ENCODE peak calls at places on chromosomes 12 and 14, in seven cellular contexts. Q, K, U, J, C, Y and S are unnamed samples. For H3K4me1, the result is how much of the 10 kb centered on the place peaks cover.

GRCh38 chr12:61854902-61855301 is 405.3 kb upstream of the USP15 start:
- DNase-seq in Q (no peak), K (no peak), U (no peak), J (no peak), C (no peak), Y (no peak), S (no peak)

GRCh38 chr12:48868446-48868845 is 2.8 kb upstream of the RND1 start:
- DNase-seq in Q (no peak), K (no peak), U (no peak), J (no peak), C (no peak), Y (no peak), S (no peak)

GRCh38 chr14:100192250-100192671 is 32.8 kb upstream of the DEGS2 start:
- DNase-seq in Q (peak), K (peak), U (no peak), J (no peak), C (no peak), Y (peak), S (peak)

GRCh38 chr12:69570545-69571399 is 14.5 kb upstream of the CCT2 start:
- DNase-seq in Q (peak), K (no peak), U (peak), J (peak), C (no peak), Y (peak), S (peak)

GRCh38 chr12:31874961-31875608 is 84.1 kb upstream of the RESF1 start:
- DNase-seq in Q (no peak), K (peak), U (no peak), J (peak), C (peak), Y (peak), S (no peak)

GRCh38 chr14:60639677-60640076 is 9.6 kb downstream of the SIX1 start:
- DNase-seq in Q (no peak), K (no peak), U (no peak), J (no peak), C (no peak), Y (no peak), S (no peak)

GRCh38 chr12:56520025-56520810 is 1.4 kb upstream of the RBMS2 start:
- DNase-seq in Q (no peak), K (no peak), U (no peak), J (no peak), C (no peak), Y (no peak), S (no peak)

GRCh38 chr12:69354561-69355187 is 4.9 kb upstream of the YEATS4 start:
- DNase-seq in Q (no peak), K (no peak), U (no peak), J (no peak), C (no peak), Y (no peak), S (no peak)

GRCh38 chr14:59148334-59148900 is 40.0 kb upstream of the DAAM1 start:
- DNase-seq in Q (no peak), K (no peak), U (no peak), J (no peak), C (no peak), Y (no peak), S (no peak)

GRCh38 chr14:32077081-32078029 is at the start of gene ARHGAP5:
- DNase-seq in Q (peak), K (no peak), U (peak), J (peak), C (no peak), Y (peak), S (no peak)

GRCh38 chr12:47867496-47867941 is 37.3 kb downstream of the VDR start:
- DNase-seq in Q (no peak), K (peak), U (peak), J (no peak), C (no peak), Y (no peak), S (no peak)

GRCh38 chr12:55499810-55500252 is 7.7 kb downstream of the OR6C68 start:
- DNase-seq in Q (no peak), K (no peak), U (peak), J (no peak), C (no peak), Y (peak), S (peak)

GRCh38 chr12:79373896-79374499 is 316.8 kb downstream of the PAWR start:
- DNase-seq in Q (peak), K (no peak), U (peak), J (peak), C (no peak), Y (no peak), S (peak)

GRCh38 chr14:66311058-66311457 is 175.1 kb upstream of the CCDC196 start:
- DNase-seq in Q (no peak), K (no peak), U (no peak), J (no peak), C (no peak), Y (no peak), S (no peak)

GRCh38 chr14:100031506-100032281 is 33.5 kb upstream of the EVL start:
- DNase-seq in Q (no peak), K (peak), U (peak), J (no peak), C (no peak), Y (no peak), S (no peak)

GRCh38 chr12:78864483-78865296 is at the start of gene SYT1:
- DNase-seq in Q (peak), K (peak), U (peak), J (peak), C (peak), Y (peak), S (peak)

GRCh38 chr12:89140580-89141236 is 211.6 kb downstream of the DUSP6 start:
- DNase-seq in Q (no peak), K (peak), U (no peak), J (no peak), C (no peak), Y (no peak), S (no peak)

GRCh38 chr14:104359301-104359968 is 220.1 kb upstream of the C14orf180 start:
- DNase-seq in Q (peak), K (no peak), U (no peak), J (no peak), C (peak), Y (peak), S (peak)

GRCh38 chr12:622420-622819 is 40.8 kb downstream of the NINJ2 start:
- DNase-seq in Q (no peak), K (no peak), U (no peak), J (no peak), C (no peak), Y (no peak), S (no peak)

GRCh38 chr12:28114488-28114887 is 75.8 kb upstream of the CCDC91 start:
- DNase-seq in Q (no peak), K (no peak), U (no peak), J (no peak), C (no peak), Y (no peak), S (no peak)

GRCh38 chr12:34396006-34396860 is 373.9 kb downstream of the ALG10 start:
- DNase-seq in Q (peak), K (peak), U (no peak), J (peak), C (peak), Y (peak), S (peak)

GRCh38 chr14:75989134-75989533 is 3.6 kb downstream of the IFT43 start:
- DNase-seq in Q (no peak), K (no peak), U (peak), J (no peak), C (peak), Y (no peak), S (no peak)

DNA sequence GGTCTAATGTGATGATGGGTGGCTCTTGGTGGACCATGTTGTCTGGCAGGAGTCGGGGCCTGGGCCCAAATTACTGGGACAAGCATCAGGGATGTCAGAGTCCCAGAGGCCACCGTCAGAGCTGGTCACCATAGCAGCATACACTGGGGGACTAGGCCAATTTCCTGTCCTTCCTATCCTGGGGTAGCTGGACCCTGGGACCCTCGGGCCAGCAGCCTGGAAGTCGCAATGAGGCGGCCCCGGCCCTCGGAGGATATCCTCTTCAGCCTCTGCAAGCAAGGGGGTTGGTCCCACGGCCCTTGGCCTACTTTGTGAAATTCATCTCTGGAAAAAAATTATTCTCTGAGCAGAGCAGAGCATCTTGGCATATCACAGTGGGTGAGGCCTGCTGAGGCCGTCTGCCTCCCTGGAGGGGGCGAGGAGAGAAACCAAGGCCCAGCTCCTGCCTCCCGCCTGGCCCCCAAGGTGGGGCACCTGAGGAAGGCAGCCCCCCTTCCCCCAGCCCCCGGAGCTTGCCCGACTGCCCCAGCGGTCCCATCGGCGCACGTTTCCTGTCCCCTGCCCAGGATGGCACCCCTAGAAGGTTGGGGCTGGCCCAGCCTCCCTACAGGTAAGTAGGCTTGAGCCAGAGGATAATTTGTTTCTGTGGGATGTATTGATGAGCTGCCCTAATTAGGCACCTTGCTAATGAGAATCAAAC is 135.0 kb upstream of the MYL2 start:
- DNase-seq in Q (no peak), K (no peak), U (no peak), J (no peak), C (no peak), Y (no peak), S (no peak)
- TF ChIP-seq CTCF in Q (no peak), K (no peak), U (no peak), J (no peak), C (no peak), Y (no peak), S (no peak)

GRCh38 chr12:14395059-14395778 is 29.7 kb downstream of the ATF7IP start:
- DNase-seq in Q (no peak), K (no peak), U (no peak), J (no peak), C (no peak), Y (no peak), S (no peak)
- H3K4me1 ChIP-seq in Q (under half), K (under half), U (under half), J (under half), C (under half), Y (half or more), S (under half)

GRCh38 chr12:86671001-86671400 is 414.8 kb upstream of the MGAT4C start:
- DNase-seq in Q (no peak), K (no peak), U (no peak), J (no peak), C (no peak), Y (no peak), S (no peak)
- H3K4me3 ChIP-seq in Q (no peak), K (no peak), U (no peak), J (no peak), C (no peak), Y (no peak), S (no peak)

DNA sequence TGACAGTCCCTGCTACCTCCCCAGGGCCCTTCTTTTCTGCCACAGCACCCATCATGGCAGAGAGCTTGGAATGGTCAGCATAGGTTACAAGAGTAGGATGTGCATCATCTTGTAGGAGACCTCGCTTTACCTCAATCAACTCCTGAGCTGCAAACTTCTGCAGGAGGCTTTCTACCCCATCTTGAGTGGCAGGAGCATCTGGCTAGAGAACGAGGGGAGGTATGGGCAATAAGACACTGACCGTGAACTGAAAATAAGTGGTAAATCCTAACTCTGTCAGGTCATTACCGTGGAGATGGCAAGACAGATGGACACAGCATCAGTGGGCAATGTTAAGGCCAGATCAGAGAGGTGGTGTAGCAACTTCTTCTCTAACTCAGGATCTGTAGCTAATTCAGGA is 7.8 kb downstream of the METTL3 start:
- DNase-seq in Q (no peak), K (no peak), U (no peak), J (no peak), C (no peak), Y (no peak), S (no peak)
- TF ChIP-seq CTCF in Q (no peak), K (no peak), U (no peak), J (no peak), C (no peak), Y (no peak), S (no peak)

DNA sequence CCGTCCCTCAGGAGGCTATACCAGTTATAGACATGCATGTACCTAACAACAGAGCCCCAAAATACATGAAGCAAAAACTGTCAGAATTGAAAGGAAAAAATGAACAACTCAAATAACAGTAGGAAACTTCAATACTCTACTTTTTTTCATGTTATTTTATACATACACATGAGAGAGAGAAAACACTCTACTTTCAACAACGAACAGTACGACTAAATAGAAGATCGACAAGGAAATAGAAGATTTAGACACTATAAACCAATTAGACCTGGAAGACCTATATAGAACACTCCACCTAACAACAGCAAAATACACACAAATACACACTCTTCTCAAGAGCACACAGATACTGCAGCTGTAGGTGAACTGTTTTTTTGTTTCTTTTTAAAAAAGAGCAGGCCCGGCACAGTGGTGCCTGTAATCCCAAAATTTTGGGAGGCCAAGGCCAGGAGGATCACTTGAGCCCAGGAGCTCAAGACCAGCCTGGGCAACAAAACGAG is 34.7 kb upstream of the PNMA1 start:
- DNase-seq in Q (no peak), K (no peak), U (no peak), J (no peak), C (no peak), Y (no peak), S (no peak)
- H3K4me1 ChIP-seq in Q (half or more), K (half or more), U (half or more), J (half or more), C (half or more), Y (half or more), S (half or more)

GRCh38 chr12:133204264-133204603 is 22.9 kb downstream of the ZNF268 start:
- DNase-seq in Q (no peak), K (no peak), U (no peak), J (no peak), C (no peak), Y (no peak), S (no peak)

GRCh38 chr12:133201888-133202287 is 20.6 kb downstream of the ZNF268 start:
- DNase-seq in Q (no peak), K (no peak), U (no peak), J (no peak), C (no peak), Y (no peak), S (no peak)

GRCh38 chr12:133206390-133206789 is 25.1 kb downstream of the ZNF268 start:
- DNase-seq in Q (no peak), K (no peak), U (no peak), J (no peak), C (no peak), Y (no peak), S (no peak)

GRCh38 chr12:133203344-133204263 is 22.3 kb downstream of the ZNF268 start:
- DNase-seq in Q (no peak), K (no peak), U (no peak), J (no peak), C (no peak), Y (no peak), S (no peak)

DNA sequence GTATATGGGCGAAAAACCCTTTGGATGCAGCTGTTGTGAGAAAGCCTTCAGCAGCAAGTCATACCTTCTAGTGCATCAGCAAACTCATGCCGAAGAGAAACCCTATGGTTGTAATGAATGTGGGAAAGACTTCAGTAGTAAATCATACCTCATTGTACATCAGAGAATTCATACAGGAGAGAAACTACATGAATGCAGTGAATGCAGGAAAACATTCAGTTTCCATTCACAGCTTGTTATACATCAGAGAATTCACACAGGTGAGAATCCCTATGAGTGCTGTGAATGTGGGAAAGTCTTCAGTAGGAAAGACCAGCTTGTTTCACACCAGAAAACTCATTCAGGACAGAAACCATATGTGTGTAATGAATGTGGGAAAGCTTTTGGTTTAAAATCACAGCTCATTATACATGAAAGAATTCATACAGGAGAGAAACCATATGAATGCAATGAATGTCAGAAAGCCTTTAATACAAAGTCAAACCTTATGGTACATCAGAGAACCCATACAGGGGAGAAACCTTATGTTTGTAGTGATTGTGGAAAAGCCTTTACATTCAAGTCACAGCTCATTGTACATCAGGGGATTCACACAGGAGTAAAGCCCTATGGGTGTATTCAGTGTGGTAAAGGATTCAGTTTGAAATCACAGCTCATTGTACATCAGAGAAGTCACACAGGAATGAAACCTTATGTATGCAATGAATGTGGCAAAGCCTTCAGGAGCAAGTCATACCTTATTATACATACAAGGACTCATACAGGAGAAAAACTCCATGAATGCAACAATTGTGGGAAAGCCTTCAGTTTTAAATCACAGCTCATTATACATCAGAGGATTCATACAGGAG is 21.4 kb downstream of the ZNF268 start:
- DNase-seq in Q (no peak), K (no peak), U (no peak), J (no peak), C (no peak), Y (no peak), S (no peak)
- H3K4me3 ChIP-seq in Q (no peak), K (no peak), U (peak), J (no peak), C (no peak), Y (no peak), S (no peak)

DNA sequence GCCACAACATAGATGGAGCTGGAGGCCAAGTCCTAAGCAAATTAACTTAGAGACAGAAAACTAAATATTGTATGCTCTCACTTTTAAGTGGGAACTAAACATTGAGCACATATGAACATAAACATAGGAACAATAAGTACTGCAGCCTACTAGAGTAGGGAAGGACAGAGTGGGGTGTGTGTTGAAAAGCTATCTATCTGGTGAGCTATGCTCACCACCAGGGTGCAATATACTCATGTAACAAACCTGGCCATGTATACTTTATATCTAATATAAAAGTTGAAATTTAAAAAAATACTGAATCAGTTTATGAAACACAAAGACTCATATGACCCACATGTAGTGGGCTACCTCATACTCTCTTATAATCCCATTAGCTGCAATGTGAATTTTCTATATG is 1305.0 kb downstream of the LRFN5 start:
- DNase-seq in Q (no peak), K (no peak), U (no peak), J (no peak), C (no peak), Y (no peak), S (no peak)
- TF ChIP-seq CTCF in Q (no peak), K (peak), U (peak), J (no peak), C (no peak), Y (no peak), S (no peak)

GRCh38 chr12:111858186-111858585 is 16.2 kb downstream of the MAPKAPK5 start:
- DNase-seq in Q (no peak), K (no peak), U (no peak), J (no peak), C (no peak), Y (no peak), S (no peak)

DNA sequence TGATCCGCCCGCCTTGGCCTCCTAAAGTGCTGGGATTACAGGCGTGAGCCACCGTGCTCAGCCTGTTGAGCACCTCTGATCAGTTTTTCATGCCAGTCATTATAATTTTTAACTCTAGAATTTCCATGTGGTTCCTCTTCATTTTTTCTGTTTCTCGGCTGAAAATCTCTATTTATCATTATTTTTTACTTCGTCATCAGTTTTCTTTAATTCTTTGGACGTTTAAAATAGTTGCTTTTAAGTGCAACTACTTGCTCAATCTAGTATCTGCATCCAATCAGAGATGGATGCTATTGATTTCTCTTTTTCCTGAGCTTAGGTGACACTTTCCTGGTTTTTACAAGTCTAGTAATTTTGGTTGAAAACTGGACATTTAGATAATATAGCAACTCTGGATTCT is 16.8 kb downstream of the MAPKAPK5 start:
- DNase-seq in Q (no peak), K (no peak), U (no peak), J (no peak), C (no peak), Y (no peak), S (no peak)
- H3K4me1 ChIP-seq in Q (under half), K (under half), U (under half), J (under half), C (under half), Y (under half), S (under half)